ENCODE peak calls at places on chromosomes 12 and 14, in seven cellular contexts. J, K, Y, D, Q, M and H are unnamed samples.

GRCh38 chr12:25272937-25273526 is 22.3 kb upstream of the KRAS start:
- DNase-seq in J (no peak), K (no peak), D (peak; percentile 6), M (no peak), Y (no peak), Q (no peak), H (no peak)

GRCh38 chr12:7142057-7142644 is 12.0 kb downstream of the CLSTN3 start:
- DNase-seq in K (no peak), M (peak; percentile 85), J (no peak), Q (peak; percentile 41), D (peak; percentile 66), Y (peak; percentile 60), H (no peak)

GRCh38 chr14:87468531-87468930 is 524.5 kb downstream of the GALC start:
- DNase-seq in Q (no peak), K (no peak), J (no peak), D (no peak), Y (no peak), M (no peak), H (no peak)

GRCh38 chr12:120368789-120369475 is at the start of gene MSI1:
- DNase-seq in J (no peak), M (peak; percentile 66), Q (no peak), K (no peak), D (peak; percentile 93), Y (no peak), H (no peak)

GRCh38 chr12:25591132-25591531 is 38.0 kb upstream of the LMNTD1 start:
- DNase-seq in J (no peak), Y (no peak), K (no peak), Q (no peak), D (no peak), M (peak; percentile 43), H (no peak)

GRCh38 chr14:89911018-89911919 is 43.3 kb downstream of the EFCAB11 start:
- DNase-seq in Y (no peak), M (peak; percentile 59), K (no peak), D (no peak), Q (peak; percentile 91), J (no peak), H (no peak)

GRCh38 chr12:53561590-53561953 is 54.3 kb upstream of the NPFF start:
- DNase-seq in D (no peak), M (no peak), Q (peak; percentile 56), J (no peak), Y (no peak), K (no peak), H (no peak)

GRCh38 chr12:12723681-12724420 is 6.7 kb downstream of the CDKN1B start:
- DNase-seq in D (peak; percentile 76), M (peak; percentile 71), Q (no peak), J (no peak), K (no peak), Y (peak; percentile 30), H (no peak)

GRCh38 chr14:34450958-34451357 is 11.1 kb downstream of the SPTSSA start:
- DNase-seq in Y (no peak), K (no peak), M (no peak), J (no peak), D (no peak), Q (no peak), H (no peak)

GRCh38 chr12:119870462-119870861 is 6.7 kb downstream of the CIT start:
- DNase-seq in M (no peak), J (no peak), D (no peak), Q (no peak), K (no peak), Y (no peak), H (no peak)

GRCh38 chr14:81710232-81710845 is 176.7 kb upstream of the SEL1L start:
- DNase-seq in Y (peak; percentile 5), K (no peak), M (no peak), J (peak; percentile 0), D (peak; percentile 8), Q (peak; percentile 42), H (no peak)

GRCh38 chr14:80047761-80048160 is 163.5 kb downstream of the DIO2 start:
- DNase-seq in K (no peak), D (no peak), Y (no peak), Q (no peak), J (no peak), M (no peak), H (no peak)

GRCh38 chr14:65910108-65910507 is 497.6 kb downstream of the FUT8 start:
- DNase-seq in D (no peak), Q (no peak), K (no peak), M (no peak), Y (no peak), J (no peak), H (no peak)

GRCh38 chr12:47032644-47033043 is 46.8 kb upstream of the PCED1B start:
- DNase-seq in Q (peak; percentile 23), D (peak; percentile 3), M (no peak), J (no peak), K (no peak), Y (peak; percentile 14), H (no peak)

GRCh38 chr14:72688990-72689677 is 204.8 kb downstream of the DPF3 start:
- DNase-seq in Q (no peak), J (no peak), Y (no peak), D (no peak), K (no peak), M (peak; percentile 45), H (no peak)

DNA sequence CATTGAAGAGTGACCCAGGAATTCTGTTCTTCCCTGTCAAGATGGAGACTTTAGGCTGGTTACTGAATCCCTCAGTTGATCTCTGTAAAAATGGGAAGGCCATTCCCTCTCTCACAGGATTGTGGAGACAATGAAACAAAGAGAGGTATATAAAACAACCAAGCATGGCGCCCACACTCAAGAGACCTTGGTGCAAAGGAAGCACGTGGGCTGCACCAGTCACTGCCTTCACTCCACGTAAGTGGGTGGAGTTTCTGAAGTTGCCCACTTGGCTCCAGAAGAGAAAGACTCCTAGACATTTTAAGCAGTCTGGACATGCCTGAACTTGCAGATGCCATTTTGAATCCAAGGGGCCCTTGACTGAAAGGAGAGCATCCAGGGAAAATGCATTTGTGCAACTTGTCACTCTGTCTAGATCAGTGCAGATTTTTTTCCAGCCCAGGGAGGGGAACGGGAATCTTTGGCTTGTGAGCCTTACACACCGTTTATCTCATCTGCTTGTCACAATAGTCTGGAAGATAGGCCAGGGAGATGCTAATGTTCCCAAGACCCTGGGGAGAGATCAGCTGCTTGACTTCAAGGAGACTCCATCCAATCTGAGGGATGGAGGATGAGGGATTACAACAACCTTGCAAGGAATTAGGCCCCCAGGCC is 96.9 kb upstream of the TBX3 start:
- DNase-seq in Y (no peak), D (no peak), K (no peak), Q (no peak), M (no peak), J (no peak), H (no peak)
- TF ChIP-seq TAF1 in Y (no peak), D (no peak), K (no peak), Q (no peak), M (no peak), J (no peak), H (no peak)

GRCh38 chr12:115543269-115543668 is 734.2 kb downstream of the MED13L start:
- DNase-seq in Y (no peak), Q (no peak), M (no peak), J (no peak), D (no peak), K (no peak), H (no peak)
- TF ChIP-seq TAF1 in Y (no peak), Q (no peak), M (no peak), J (no peak), D (no peak), K (no peak), H (no peak)

GRCh38 chr12:48854488-48854887 is 2.5 kb upstream of the DDX23 start:
- DNase-seq in Y (no peak), M (no peak), J (no peak), K (no peak), D (no peak), Q (no peak), H (no peak)

GRCh38 chr12:48856379-48856778 is 4.4 kb upstream of the DDX23 start:
- DNase-seq in Y (no peak), K (no peak), M (no peak), D (no peak), Q (no peak), J (no peak), H (no peak)

GRCh38 chr12:48853228-48853688 is 1.3 kb upstream of the DDX23 start:
- DNase-seq in K (peak; percentile 56), J (peak; percentile 77), M (peak; percentile 94), Y (peak; percentile 79), D (peak; percentile 74), Q (peak; percentile 88), H (peak; percentile 49)

GRCh38 chr12:48852734-48853168 is 788 bp upstream of the DDX23 start:
- DNase-seq in Q (peak; percentile 34), Y (no peak), M (no peak), J (no peak), K (no peak), D (no peak), H (no peak)

DNA sequence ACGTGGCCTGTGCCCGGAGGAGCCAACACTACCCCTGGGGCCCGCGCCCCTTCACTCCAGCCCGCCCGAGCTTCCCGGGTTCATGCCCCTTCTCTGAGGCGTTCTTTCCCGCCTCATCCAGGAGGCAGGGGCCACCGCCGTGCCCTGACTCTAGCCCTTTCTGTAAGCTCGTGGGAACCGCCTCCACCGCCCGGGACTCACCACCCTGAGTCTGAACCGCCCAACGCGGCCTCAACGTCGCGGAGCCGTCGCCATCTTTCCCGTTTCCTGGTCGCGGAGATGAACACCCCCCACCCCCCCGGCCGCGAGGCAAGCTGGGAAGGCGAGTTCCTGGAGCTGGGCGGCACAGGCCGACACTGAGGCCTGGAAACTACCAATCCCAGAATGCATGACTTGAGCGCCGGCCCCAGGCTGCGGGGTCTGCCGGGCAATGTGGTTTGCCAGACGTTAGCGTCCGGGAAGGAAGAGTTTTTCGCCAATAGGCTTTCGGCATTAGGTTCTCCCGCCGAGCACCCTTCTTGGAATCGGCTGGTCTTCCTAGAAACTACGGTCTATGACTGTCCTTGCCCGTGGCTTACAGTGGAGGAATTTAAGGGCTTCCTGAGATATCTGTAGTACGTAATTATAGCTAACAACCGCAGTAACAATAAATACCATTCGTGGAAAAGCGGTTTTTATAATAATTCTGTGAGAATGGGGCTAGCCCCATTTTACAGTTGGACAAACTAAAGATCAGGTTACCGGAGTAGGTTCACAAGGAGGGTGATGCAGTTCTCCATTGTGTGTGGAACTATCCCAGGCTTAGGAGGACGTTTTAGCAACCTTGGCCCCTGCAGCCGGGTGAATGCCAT is at the start of gene DDX23:
- DNase-seq in Q (peak; percentile 92), K (peak; percentile 93), M (peak; percentile 82), D (peak; percentile 97), Y (peak; percentile 98), J (peak; percentile 77), H (peak; percentile 97)
- TF ChIP-seq TAF1 in Q (peak; percentile 89), K (peak; percentile 95), M (peak; percentile 95), D (peak; percentile 82), Y (peak; percentile 94), J (peak; percentile 94), H (peak; percentile 87)

GRCh38 chr14:61516125-61516740 is 179.1 kb upstream of the HIF1A start:
- DNase-seq in J (no peak), M (no peak), D (no peak), K (no peak), Y (no peak), Q (no peak), H (no peak)

GRCh38 chr14:61516957-61517356 is 178.4 kb upstream of the HIF1A start:
- DNase-seq in J (no peak), M (no peak), D (no peak), Q (no peak), K (no peak), Y (no peak), H (no peak)

GRCh38 chr14:61514006-61514830 is 181.1 kb upstream of the HIF1A start:
- DNase-seq in J (no peak), K (no peak), Y (no peak), Q (no peak), M (no peak), D (no peak), H (no peak)

GRCh38 chr14:61514927-61515326 is 180.4 kb upstream of the HIF1A start:
- DNase-seq in Y (no peak), K (no peak), Q (no peak), M (no peak), D (no peak), J (no peak), H (no peak)

GRCh38 chr14:61515436-61516124 is 179.7 kb upstream of the HIF1A start:
- DNase-seq in Q (no peak), M (no peak), D (no peak), K (no peak), Y (no peak), J (no peak), H (no peak)
- TF ChIP-seq TAF1 in Q (no peak), M (no peak), D (no peak), K (no peak), Y (no peak), J (no peak), H (no peak)